ENCODE peak calls at places on chromosomes 12 and 14, in four cellular contexts. C is A549, U is GM12878, Y is HepG2. E is an unnamed sample.

GRCh38 chr12:101372431-101372830 is 35.1 kb downstream of the ARL1 start:
- DNase-seq in C (no peak), U (no peak), Y (no peak), E (no peak)

GRCh38 chr14:94303111-94303510 is 10.0 kb upstream of the SERPINA10 start:
- DNase-seq in C (no peak), U (no peak), Y (no peak), E (no peak)

GRCh38 chr12:75657866-75658265 is 146.5 kb upstream of the KRR1 start:
- DNase-seq in C (no peak), U (no peak), Y (no peak), E (no peak)

GRCh38 chr14:99982449-99983250 is 82.6 kb upstream of the EVL start:
- DNase-seq in C (peak; percentile 65), U (peak; percentile 33), Y (peak; percentile 39), E (peak; percentile 57)

GRCh38 chr12:43544703-43545102 is 7.3 kb downstream of the ADAMTS20 start:
- DNase-seq in C (no peak), U (no peak), Y (no peak), E (no peak)

GRCh38 chr14:102442241-102443211 is 67.0 kb downstream of the ANKRD9 start:
- DNase-seq in C (no peak), U (no peak), Y (peak; percentile 85), E (no peak)

GRCh38 chr12:62865860-62866407 is 69.0 kb downstream of the PPM1H start:
- DNase-seq in C (peak; percentile 13), U (no peak), Y (no peak), E (no peak)

GRCh38 chr14:34623506-34623905 is 6.4 kb downstream of the SNX6 start:
- DNase-seq in C (no peak), U (no peak), Y (no peak), E (no peak)

GRCh38 chr14:88908216-88908615 is 83.8 kb downstream of the TTC8 start:
- DNase-seq in C (no peak), U (no peak), Y (no peak), E (no peak)

GRCh38 chr12:124919646-124920352 is 5.3 kb upstream of the UBC start:
- DNase-seq in C (no peak), U (peak; percentile 76), Y (no peak), E (no peak)

GRCh38 chr14:45526715-45527549 is 273.9 kb upstream of the MIS18BP1 start:
- DNase-seq in C (peak; percentile 20), U (peak; percentile 1), Y (peak; percentile 63), E (peak; percentile 4)

GRCh38 chr12:108332791-108333382 is 6.2 kb downstream of the CMKLR1 start:
- DNase-seq in C (no peak), U (no peak), Y (no peak), E (no peak)

GRCh38 chr14:104333903-104334811 is 195.8 kb downstream of the KIF26A start:
- DNase-seq in C (no peak), U (no peak), Y (no peak), E (no peak)

GRCh38 chr14:104335176-104335575 is 196.8 kb downstream of the KIF26A start:
- DNase-seq in C (no peak), U (no peak), Y (no peak), E (no peak)

GRCh38 chr14:104332634-104333270 is 194.4 kb downstream of the KIF26A start:
- DNase-seq in C (no peak), U (no peak), Y (no peak), E (no peak)

GRCh38 chr14:104335611-104336010 is 197.2 kb downstream of the KIF26A start:
- DNase-seq in C (no peak), U (no peak), Y (no peak), E (no peak)

GRCh38 chr14:104334812-104335161 is 196.4 kb downstream of the KIF26A start:
- DNase-seq in C (no peak), U (no peak), Y (no peak), E (no peak)
- TF ChIP-seq KDM1A in C (no peak), U (no peak), Y (no peak), E (no peak)

DNA sequence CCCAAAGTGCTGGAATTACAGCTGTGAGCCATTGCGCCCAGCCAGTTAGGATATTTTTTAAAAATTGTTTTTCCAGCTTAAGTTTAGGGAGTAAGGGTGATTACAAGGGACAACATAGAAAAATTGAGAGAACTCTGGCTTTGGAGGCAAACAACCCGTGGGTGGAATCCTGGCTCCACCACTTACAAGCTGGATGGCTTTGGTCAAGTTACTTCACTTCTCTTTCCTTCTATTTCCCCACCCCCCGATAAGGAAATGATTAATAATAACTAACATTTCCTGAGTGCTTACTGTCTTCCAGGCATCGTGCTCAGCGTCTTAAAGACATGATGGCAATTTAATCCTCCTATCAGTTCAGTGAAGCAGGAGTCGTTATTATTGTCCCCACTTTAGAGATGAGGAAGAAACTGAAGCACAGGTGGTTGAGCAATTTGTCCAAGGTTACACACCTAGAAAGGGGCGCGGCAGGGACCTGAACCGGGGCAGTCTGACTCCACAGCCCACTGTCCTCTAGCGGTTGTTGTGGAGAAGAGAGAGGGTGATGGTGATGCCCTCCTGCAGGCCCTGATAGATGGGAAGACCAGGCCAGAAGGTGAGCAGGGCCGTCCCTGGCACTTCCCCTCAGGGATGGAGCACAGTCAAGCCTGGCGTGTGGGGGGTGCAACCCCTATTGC is 16.7 kb upstream of the FAIM2 start:
- DNase-seq in C (no peak), U (no peak), Y (peak; percentile 33), E (no peak)
- TF ChIP-seq EP300 in C (no peak), U (no peak), Y (no peak), E (no peak)

GRCh38 chr12:6778571-6779550 is 6.5 kb downstream of the LAG3 start:
- DNase-seq in C (peak; percentile 71), U (peak; percentile 72), Y (peak; percentile 85), E (peak; percentile 89)

GRCh38 chr12:6780573-6780972 is 8.3 kb downstream of the LAG3 start:
- DNase-seq in C (no peak), U (no peak), Y (no peak), E (no peak)

GRCh38 chr12:6778212-6778570 is 5.9 kb downstream of the LAG3 start:
- DNase-seq in C (no peak), U (no peak), Y (no peak), E (peak; percentile 41)

GRCh38 chr12:6782119-6782518 is 7.2 kb upstream of the CD4 start:
- DNase-seq in C (no peak), U (no peak), Y (no peak), E (no peak)

GRCh38 chr12:6779667-6780459 is 7.5 kb downstream of the LAG3 start:
- DNase-seq in C (no peak), U (no peak), Y (peak; percentile 39), E (no peak)
- TF ChIP-seq USF2 in C (no peak), U (no peak), Y (no peak), E (no peak)

GRCh38 chr12:112998997-112999767 is 20.9 kb downstream of the OAS2 start:
- DNase-seq in C (no peak), U (no peak), Y (no peak), E (no peak)
- TF ChIP-seq KDM1A in C (no peak), U (no peak), Y (no peak), E (no peak)

GRCh38 chr14:44316647-44317432 is 190.2 kb downstream of the FSCB start:
- DNase-seq in C (peak; percentile 68), U (no peak), Y (peak; percentile 58), E (peak; percentile 29)
- TF ChIP-seq EP300 in C (no peak), U (no peak), Y (no peak), E (no peak)

GRCh38 chr12:52524241-52524897 is 4.2 kb upstream of the KRT5 start:
- DNase-seq in C (no peak), U (no peak), Y (no peak), E (no peak)

GRCh38 chr12:52527121-52527800 is 7.1 kb upstream of the KRT5 start:
- DNase-seq in C (no peak), U (no peak), Y (no peak), E (no peak)

GRCh38 chr12:52524898-52525591 is 4.9 kb upstream of the KRT5 start:
- DNase-seq in C (no peak), U (no peak), Y (no peak), E (no peak)

GRCh38 chr12:52526511-52526951 is 6.3 kb upstream of the KRT5 start:
- DNase-seq in C (no peak), U (no peak), Y (no peak), E (no peak)

GRCh38 chr12:52525661-52526499 is 5.7 kb upstream of the KRT5 start:
- DNase-seq in C (no peak), U (no peak), Y (no peak), E (no peak)
- TF ChIP-seq USF2 in C (no peak), U (no peak), Y (no peak), E (no peak)

E was measured in K562.